ENCODE peak calls at places on chromosomes 12 and 14, in eight cellular contexts. T is spleen, F is HCT116, D is sigmoid colon, L is stomach, W is GM23338, H is GM12892, O is H1. V is an unnamed sample.

GRCh38 chr14:26132061-26132460 is 465.8 kb downstream of the NOVA1 start:
- DNase-seq in H (no peak), T (no peak), L (no peak), O (no peak), F (no peak), D (no peak), W (no peak), V (no peak)

GRCh38 chr14:52860910-52861309 is 69.5 kb upstream of the GNPNAT1 start:
- DNase-seq in F (no peak), L (no peak), H (no peak), T (no peak), O (no peak), D (no peak), W (no peak), V (no peak)

GRCh38 chr12:3215410-3215975 is 138.3 kb downstream of the TSPAN9 start:
- DNase-seq in D (no peak), F (no peak), L (no peak), H (no peak), T (no peak), W (no peak), O (no peak), V (no peak)

GRCh38 chr14:104387385-104388010 is 192.1 kb upstream of the C14orf180 start:
- DNase-seq in T (peak; percentile 81), O (no peak), F (no peak), H (no peak), D (peak; percentile 54), W (no peak), L (peak; percentile 22), V (peak; percentile 4)

GRCh38 chr14:69574266-69574953 is at the start of gene CCDC177:
- DNase-seq in F (peak; percentile 21), T (peak; percentile 89), H (peak; percentile 71), W (peak; percentile 89), O (peak; percentile 85), L (peak; percentile 71), D (no peak), V (peak; percentile 68)

GRCh38 chr14:53955671-53956426 is 776 bp downstream of the BMP4 start:
- DNase-seq in F (no peak), H (no peak), L (peak; percentile 70), W (peak; percentile 79), T (peak; percentile 70), D (peak; percentile 93), O (peak; percentile 84), V (peak; percentile 62)

GRCh38 chr12:82326905-82327503 is 31.2 kb downstream of the CCDC59 start:
- DNase-seq in F (peak; percentile 19), L (no peak), W (peak; percentile 51), O (no peak), H (no peak), T (no peak), D (no peak), V (no peak)

GRCh38 chr14:54650331-54651017 is 83.5 kb downstream of the SAMD4A start:
- DNase-seq in F (no peak), W (peak; percentile 35), H (no peak), D (peak; percentile 85), O (no peak), L (no peak), T (no peak), V (peak; percentile 34)

GRCh38 chr14:94093418-94093817 is 12.3 kb downstream of the IFI27L1 start:
- DNase-seq in O (no peak), T (no peak), D (no peak), W (no peak), H (no peak), F (no peak), L (no peak), V (no peak)

GRCh38 chr12:71219224-71219623 is 61.4 kb upstream of the TSPAN8 start:
- DNase-seq in L (no peak), F (no peak), W (no peak), T (no peak), O (no peak), H (no peak), D (no peak), V (no peak)

DNA sequence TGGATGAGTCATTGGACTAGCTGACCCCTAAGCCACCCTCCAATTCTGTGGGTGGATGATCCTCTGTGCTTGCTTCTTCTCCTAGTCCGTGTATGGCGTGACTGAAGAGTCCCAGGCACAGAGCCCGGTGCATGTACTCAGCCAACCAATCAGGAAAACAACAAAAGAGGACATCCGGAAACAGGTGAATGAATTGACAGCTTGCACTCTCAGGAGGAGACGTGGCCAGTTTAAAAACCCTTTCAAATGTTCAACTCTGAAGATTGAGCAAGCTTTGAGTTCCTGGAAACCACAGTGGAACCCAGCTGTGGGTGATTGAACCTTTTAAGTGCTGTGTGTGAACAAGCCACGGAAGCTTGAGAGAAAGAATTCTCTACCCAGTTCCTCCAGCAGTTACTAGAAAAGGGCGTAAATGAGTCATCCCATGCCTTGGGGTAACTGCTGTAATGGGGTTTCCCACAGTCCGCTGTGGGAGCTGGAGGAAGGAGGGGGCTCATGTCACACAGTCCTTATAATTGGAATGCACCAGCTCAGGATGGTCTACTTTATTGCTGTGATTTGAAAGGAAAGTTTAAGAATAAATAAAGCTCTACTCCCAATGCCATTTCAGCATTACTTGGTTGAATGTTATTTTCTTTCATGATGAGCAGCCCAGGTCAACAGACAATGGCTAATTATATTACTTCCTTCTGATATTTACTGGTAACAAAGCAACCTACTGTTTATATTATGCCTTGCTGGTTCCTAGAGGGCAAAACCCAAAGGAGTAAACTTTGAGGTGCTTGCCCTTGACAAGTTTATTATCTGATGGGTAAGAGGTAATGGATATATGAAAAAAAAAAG is 417.0 kb downstream of the DPF3 start:
- DNase-seq in H (peak; percentile 47), F (peak; percentile 76), W (peak; percentile 11), L (no peak), T (no peak), O (no peak), D (no peak), V (peak; percentile 32)
- TF ChIP-seq POLR2AphosphoS5 in H (peak; percentile 55), F (peak; percentile 11), W (no peak), L (no peak), T (peak; percentile 51), O (no peak), D (no peak), V (no peak)

GRCh38 chr12:53217049-53217929 is 10.2 kb upstream of the ITGB7 start:
- DNase-seq in F (no peak), D (peak; percentile 81), W (peak; percentile 96), O (peak; percentile 87), H (no peak), L (peak; percentile 62), T (peak; percentile 87), V (peak; percentile 83)
- TF ChIP-seq POLR2AphosphoS5 in F (peak; percentile 28), D (peak; percentile 36), W (peak; percentile 55), O (peak; percentile 47), H (no peak), L (peak; percentile 43), T (peak; percentile 75), V (no peak)

DNA sequence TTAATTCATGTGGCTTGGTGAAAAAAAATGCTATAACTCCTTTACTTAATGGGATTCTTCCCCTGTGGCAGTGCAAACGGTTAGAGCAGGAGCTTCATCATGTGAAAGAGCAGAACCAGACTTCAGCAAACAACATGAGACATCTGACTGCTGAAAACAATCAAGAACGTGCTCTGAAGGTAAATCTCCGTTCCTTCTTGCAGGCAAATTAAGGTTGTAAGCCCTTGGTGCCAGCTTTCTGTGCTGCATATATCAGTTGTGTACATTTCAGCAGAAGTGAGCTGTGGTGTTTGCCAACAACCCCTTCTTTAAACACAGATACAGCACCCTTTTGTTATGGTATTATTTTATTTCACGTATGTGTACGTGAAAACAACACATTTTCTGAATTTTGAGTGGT is 171.7 kb downstream of the MIPOL1 start:
- DNase-seq in O (no peak), D (no peak), H (no peak), T (no peak), W (no peak), F (no peak), L (no peak), V (no peak)
- TF ChIP-seq POLR2AphosphoS5 in O (no peak), D (no peak), H (no peak), T (no peak), W (no peak), F (no peak), L (no peak), V (no peak)

GRCh38 chr14:21476526-21476924 is 234 bp downstream of the RAB2B start:
- DNase-seq in H (peak; percentile 37), F (no peak), L (peak; percentile 93), T (peak; percentile 95), D (peak; percentile 93), O (no peak), W (no peak), V (peak; percentile 94)
- TF ChIP-seq POLR2AphosphoS5 in H (no peak), F (peak; percentile 62), L (peak; percentile 54), T (no peak), D (peak; percentile 14), O (peak; percentile 9), W (peak; percentile 36), V (peak; percentile 51)

V was measured in transverse colon.